ENCODE peak calls at places on chromosomes 3 and 15, in four cellular contexts. Q is fibroblast of lung, Z is neuronal stem cell, H is astrocyte. L is an unnamed sample.

GRCh38 chr3:108602935-108603294 is 13.4 kb downstream of the DZIP3 start:
- DNase-seq in Q (no peak), Z (no peak), H (no peak), L (no peak)

GRCh38 chr15:27797765-27798164 is 301.4 kb downstream of the OCA2 start:
- DNase-seq in Q (no peak), Z (no peak), H (no peak), L (no peak)

GRCh38 chr15:98567951-98568350 is 80.4 kb upstream of the IGF1R start:
- DNase-seq in Q (peak; percentile 28), Z (no peak), H (no peak), L (no peak)

GRCh38 chr3:17115186-17115585 is 230.4 kb downstream of the PLCL2 start:
- DNase-seq in Q (no peak), Z (no peak), H (peak; percentile 45), L (no peak)

GRCh38 chr3:39125837-39126500 is 18.5 kb downstream of the TTC21A start:
- DNase-seq in Q (no peak), Z (no peak), H (no peak), L (peak; percentile 42)

GRCh38 chr3:103047640-103048370 is 613.0 kb downstream of the ZPLD1 start:
- DNase-seq in Q (no peak), Z (no peak), H (peak; percentile 70), L (no peak)

GRCh38 chr3:141498592-141499223 is 11.9 kb downstream of the RASA2 start:
- DNase-seq in Q (no peak), Z (no peak), H (no peak), L (peak; percentile 57)

GRCh38 chr3:29731050-29731449 is 450.2 kb downstream of the RBMS3 start:
- DNase-seq in Q (no peak), Z (no peak), H (no peak), L (no peak)

GRCh38 chr3:4501991-4502390 is 8.8 kb downstream of the ITPR1 start:
- DNase-seq in Q (no peak), Z (no peak), H (no peak), L (peak; percentile 34)

GRCh38 chr15:82530606-82531379 is 9.5 kb downstream of the RPS17 start:
- DNase-seq in Q (peak; percentile 60), Z (peak; percentile 79), H (peak; percentile 43), L (peak; percentile 80)

GRCh38 chr3:177229791-177230190 is 32.5 kb upstream of the TBL1XR1 start:
- DNase-seq in Q (peak; percentile 21), Z (no peak), H (no peak), L (no peak)

GRCh38 chr15:40314723-40315276 is 7.1 kb upstream of the PLCB2 start:
- DNase-seq in Q (no peak), Z (no peak), H (no peak), L (no peak)

GRCh38 chr3:5929027-5929426 is 741.5 kb downstream of the EDEM1 start:
- DNase-seq in Q (no peak), Z (no peak), H (no peak), L (no peak)

GRCh38 chr3:67289626-67290025 is 291.5 kb downstream of the KBTBD8 start:
- DNase-seq in Q (no peak), Z (no peak), H (no peak), L (no peak)

GRCh38 chr3:195119461-195120198 is 151.3 kb downstream of the XXYLT1 start:
- DNase-seq in Q (peak; percentile 77), Z (peak; percentile 54), H (peak; percentile 89), L (no peak)

GRCh38 chr3:177589921-177590336 is 392.6 kb upstream of the TBL1XR1 start:
- DNase-seq in Q (peak; percentile 88), Z (peak; percentile 45), H (peak; percentile 100), L (no peak)

GRCh38 chr3:126348308-126348920 is 8.8 kb downstream of the KLF15 start:
- DNase-seq in Q (peak; percentile 8), Z (no peak), H (no peak), L (peak; percentile 5)

GRCh38 chr3:46953265-46954010 is 23.1 kb downstream of the CCDC12 start:
- DNase-seq in Q (no peak), Z (no peak), H (no peak), L (no peak)

GRCh38 chr15:40429068-40429707 is 11.6 kb upstream of the BAHD1 start:
- DNase-seq in Q (no peak), Z (no peak), H (no peak), L (no peak)

GRCh38 chr15:63191895-63192603 is 2.6 kb downstream of the RAB8B start:
- DNase-seq in Q (no peak), Z (no peak), H (no peak), L (no peak)

GRCh38 chr15:76333720-76334437 is 2.7 kb upstream of the ISL2 start:
- DNase-seq in Q (no peak), Z (no peak), H (no peak), L (no peak)

GRCh38 chr3:105686324-105686897 is 182.4 kb downstream of the CBLB start:
- DNase-seq in Q (peak; percentile 60), Z (no peak), H (no peak), L (no peak)

GRCh38 chr15:56496635-56497034 is 31.7 kb upstream of the MNS1 start:
- DNase-seq in Q (peak; percentile 86), Z (peak; percentile 27), H (peak; percentile 63), L (no peak)

GRCh38 chr3:125386811-125387210 is 11.7 kb upstream of the ZNF148 start:
- DNase-seq in Q (peak; percentile 71), Z (no peak), H (peak; percentile 74), L (no peak)

GRCh38 chr3:159765025-159765859 is 223.4 kb upstream of the IL12A start:
- DNase-seq in Q (peak; percentile 95), Z (peak; percentile 56), H (peak; percentile 99), L (peak; percentile 67)

GRCh38 chr3:67635257-67635656 is 19.2 kb downstream of the SUCLG2 start:
- DNase-seq in Q (peak; percentile 85), Z (no peak), H (peak; percentile 87), L (no peak)

GRCh38 chr3:153980252-153980590 is 141.0 kb upstream of the ARHGEF26 start:
- DNase-seq in Q (no peak), Z (no peak), H (no peak), L (peak; percentile 58)

GRCh38 chr15:78536134-78536533 is 4.1 kb upstream of the PSMA4 start:
- DNase-seq in Q (peak; percentile 27), Z (no peak), H (peak; percentile 16), L (no peak)

GRCh38 chr3:71142440-71143161 is 440.9 kb downstream of the FOXP1 start:
- DNase-seq in Q (no peak), Z (no peak), H (no peak), L (peak; percentile 53)

GRCh38 chr15:74815121-74815933 is 2.7 kb downstream of the LMAN1L start:
- DNase-seq in Q (no peak), Z (no peak), H (no peak), L (peak; percentile 89)

GRCh38 chr3:66442254-66443249 is 58.3 kb downstream of the LRIG1 start:
- DNase-seq in Q (peak; percentile 84), Z (no peak), H (peak; percentile 86), L (peak; percentile 91)

GRCh38 chr15:27681038-27681437 is 418.1 kb downstream of the OCA2 start:
- DNase-seq in Q (no peak), Z (no peak), H (no peak), L (no peak)

GRCh38 chr3:70970952-70971351 is 612.6 kb downstream of the FOXP1 start:
- DNase-seq in Q (no peak), Z (no peak), H (no peak), L (no peak)

GRCh38 chr3:109994853-109995252 is 657.5 kb upstream of the DPPA4 start:
- DNase-seq in Q (no peak), Z (no peak), H (no peak), L (no peak)

GRCh38 chr3:170752571-170753155 is 117.3 kb downstream of the RPL22L1 start:
- DNase-seq in Q (no peak), Z (no peak), H (no peak), L (no peak)
- H3K9ac ChIP-seq in Q (no peak overlapping the region), Z (no peak overlapping the region), H (no peak overlapping the region), L (no peak overlapping the region)

DNA sequence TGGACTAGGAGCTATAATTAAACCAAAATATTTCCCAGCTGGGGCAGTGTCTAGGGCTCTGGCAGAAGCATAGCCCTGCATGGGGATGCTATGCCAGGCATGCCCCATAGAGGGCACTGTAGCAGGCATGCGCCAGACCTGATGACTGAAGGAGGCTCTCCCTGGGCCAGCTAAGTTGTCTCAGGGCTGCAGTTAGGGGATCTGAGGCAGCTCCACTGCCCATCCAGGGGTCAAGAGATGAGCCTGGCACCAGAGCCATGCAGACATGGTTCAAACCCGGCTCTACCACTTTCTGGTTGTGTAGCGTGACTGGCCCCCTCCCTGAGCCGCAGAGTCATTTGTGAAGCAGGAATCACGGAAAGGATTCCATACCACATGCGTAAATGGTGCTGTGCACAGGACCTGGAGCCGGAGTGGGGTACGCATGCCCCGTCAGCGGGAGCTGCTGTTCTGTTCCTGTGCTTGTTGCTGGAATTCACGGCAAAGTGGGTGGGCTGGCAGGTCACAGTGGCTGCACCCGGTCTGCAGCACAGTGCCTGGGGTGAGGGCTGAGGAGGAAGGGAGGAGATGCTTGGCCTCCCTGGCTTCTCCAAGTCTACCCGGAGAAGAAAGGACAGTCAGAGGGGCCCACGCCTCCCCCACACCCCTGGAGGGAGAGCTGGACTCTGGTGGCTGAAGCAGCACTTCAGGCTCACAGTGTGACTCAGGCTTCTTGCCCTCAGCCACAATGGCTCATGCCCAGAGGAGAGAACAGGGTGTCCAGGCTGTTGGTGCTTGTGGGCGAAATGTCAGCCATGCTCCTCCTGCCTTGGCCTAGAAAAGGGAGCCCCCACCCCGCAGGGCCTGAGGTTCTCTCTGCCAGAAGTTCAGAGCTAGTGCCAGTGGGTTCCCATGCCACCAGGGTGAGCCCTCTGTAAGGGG is 43.1 kb downstream of the DNASE1L3 start:
- DNase-seq in Q (peak; percentile 78), Z (no peak), H (no peak), L (peak; percentile 69)
- H3K9ac ChIP-seq in Q (no peak overlapping the region), Z (peak overlapping the region; percentile 53), H (no peak overlapping the region), L (no peak overlapping the region)

GRCh38 chr3:18634451-18634850 is 209.3 kb upstream of the SATB1 start:
- DNase-seq in Q (no peak), Z (no peak), H (no peak), L (no peak)
- H3K9ac ChIP-seq in Q (no peak overlapping the region), Z (no peak overlapping the region), H (no peak overlapping the region), L (no peak overlapping the region)

DNA sequence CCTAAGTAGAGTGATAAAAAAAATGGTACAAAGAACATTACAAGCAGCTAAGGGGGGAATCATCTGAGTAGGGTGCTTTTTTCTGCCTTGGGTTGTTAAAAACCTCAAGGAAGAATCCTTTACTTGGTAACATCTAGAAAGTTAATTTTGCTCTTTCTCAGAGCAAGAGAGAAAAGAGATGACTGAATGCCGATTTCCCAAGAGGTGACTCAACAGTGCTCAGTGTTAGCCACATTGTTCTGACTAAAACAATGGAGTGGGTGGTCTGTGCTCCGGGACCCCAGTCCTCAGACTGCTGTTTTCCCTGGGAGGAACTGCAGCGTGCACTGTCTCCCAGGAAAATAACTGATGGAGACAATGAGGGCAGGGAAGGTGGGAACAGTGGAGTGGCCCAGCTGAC is 41.1 kb upstream of the RASGRP1 start:
- DNase-seq in Q (no peak), Z (no peak), H (no peak), L (no peak)
- H3K9ac ChIP-seq in Q (no peak overlapping the region), Z (no peak overlapping the region), H (no peak overlapping the region), L (no peak overlapping the region)

GRCh38 chr3:48563382-48563918 is at the start of gene UCN2:
- DNase-seq in Q (peak; percentile 47), Z (no peak), H (no peak), L (no peak)

GRCh38 chr3:48558446-48559134 is 2.0 kb upstream of the PFKFB4 start:
- DNase-seq in Q (no peak), Z (no peak), H (no peak), L (peak; percentile 41)

GRCh38 chr3:48560648-48561018 is 2.9 kb downstream of the UCN2 start:
- DNase-seq in Q (peak; percentile 19), Z (no peak), H (no peak), L (no peak)

GRCh38 chr3:48562367-48563095 is 1.1 kb downstream of the UCN2 start:
- DNase-seq in Q (no peak), Z (no peak), H (no peak), L (no peak)

GRCh38 chr3:48561045-48561736 is 2.4 kb downstream of the UCN2 start:
- DNase-seq in Q (peak; percentile 63), Z (peak; percentile 62), H (peak; percentile 39), L (peak; percentile 38)
- H3K9ac ChIP-seq in Q (no peak overlapping the region), Z (peak overlapping the region; percentile 76), H (peak overlapping the region; percentile 64), L (peak overlapping the region; percentile 50)

GRCh38 chr3:23949784-23950183 is 4.7 kb downstream of the NR1D2 start:
- DNase-seq in Q (no peak), Z (no peak), H (no peak), L (no peak)
- H3K9ac ChIP-seq in Q (no peak overlapping the region), Z (no peak overlapping the region), H (no peak overlapping the region), L (no peak overlapping the region)

L was measured in colonic mucosa.